ENCODE peak calls at places on chromosomes 3 and 15, in ten cellular contexts. I, T, G, B, S, H, C, M, E and W are unnamed samples.

GRCh38 chr15:60328852-60329443 is 68.8 kb downstream of the ANXA2 start:
- DNase-seq in B (no peak), H (no peak), M (peak; percentile 1), C (no peak), T (no peak), S (no peak), G (no peak), E (no peak), I (no peak), W (no peak)

GRCh38 chr15:47184003-47184404 is 533.3 kb upstream of the SEMA6D start:
- DNase-seq in B (no peak), H (peak; percentile 61), S (peak; percentile 31), C (peak; percentile 69), T (no peak), M (no peak), I (no peak), G (no peak), E (peak; percentile 63), W (peak; percentile 11)

GRCh38 chr3:72123908-72124441 is 339.0 kb upstream of the PROK2 start:
- DNase-seq in E (no peak), C (no peak), G (peak; percentile 62), H (peak; percentile 75), M (no peak), T (peak; percentile 36), B (peak; percentile 46), S (peak; percentile 99), I (peak; percentile 47), W (peak; percentile 89)

GRCh38 chr3:194095464-194095863 is 40.5 kb upstream of the HES1 start:
- DNase-seq in I (peak; percentile 72), M (no peak), H (peak; percentile 78), B (no peak), T (peak; percentile 56), G (no peak), C (no peak), S (no peak), E (peak; percentile 82), W (peak; percentile 74)

GRCh38 chr15:100902436-100903190 is 16.5 kb upstream of the LRRK1 start:
- DNase-seq in I (peak; percentile 77), G (peak; percentile 42), H (peak; percentile 83), S (peak; percentile 92), M (no peak), E (peak; percentile 90), T (peak; percentile 65), B (peak; percentile 85), C (no peak), W (peak; percentile 83)

GRCh38 chr3:129604942-129605592 is 1.4 kb downstream of the PLXND1 start:
- DNase-seq in E (no peak), B (no peak), G (no peak), I (no peak), T (no peak), S (no peak), M (peak; percentile 21), H (no peak), C (no peak), W (no peak)

GRCh38 chr3:172201136-172201989 is 162.0 kb downstream of the FNDC3B start:
- DNase-seq in I (peak; percentile 73), B (no peak), E (peak; percentile 75), G (no peak), C (no peak), T (peak; percentile 89), M (no peak), S (peak; percentile 67), H (peak; percentile 89), W (peak; percentile 81)

GRCh38 chr15:62035256-62035908 is 24.9 kb downstream of the VPS13C start:
- DNase-seq in M (no peak), H (no peak), G (no peak), B (peak; percentile 42), E (no peak), S (peak; percentile 56), C (no peak), T (no peak), I (no peak), W (no peak)

GRCh38 chr3:50515565-50516047 is 12.2 kb upstream of the CACNA2D2 start:
- DNase-seq in I (no peak), G (no peak), B (no peak), E (peak; percentile 88), C (peak; percentile 88), H (peak; percentile 71), S (no peak), M (no peak), T (peak; percentile 46), W (no peak)
- H3K4me3 ChIP-seq in I (peak overlapping the region; percentile 20), G (no peak overlapping the region), B (no peak overlapping the region), E (peak overlapping the region; percentile 14), C (peak overlapping the region; percentile 18), H (no peak overlapping the region), S (no peak overlapping the region), M (no peak overlapping the region), T (peak overlapping the region; percentile 48), W (no peak overlapping the region)

DNA sequence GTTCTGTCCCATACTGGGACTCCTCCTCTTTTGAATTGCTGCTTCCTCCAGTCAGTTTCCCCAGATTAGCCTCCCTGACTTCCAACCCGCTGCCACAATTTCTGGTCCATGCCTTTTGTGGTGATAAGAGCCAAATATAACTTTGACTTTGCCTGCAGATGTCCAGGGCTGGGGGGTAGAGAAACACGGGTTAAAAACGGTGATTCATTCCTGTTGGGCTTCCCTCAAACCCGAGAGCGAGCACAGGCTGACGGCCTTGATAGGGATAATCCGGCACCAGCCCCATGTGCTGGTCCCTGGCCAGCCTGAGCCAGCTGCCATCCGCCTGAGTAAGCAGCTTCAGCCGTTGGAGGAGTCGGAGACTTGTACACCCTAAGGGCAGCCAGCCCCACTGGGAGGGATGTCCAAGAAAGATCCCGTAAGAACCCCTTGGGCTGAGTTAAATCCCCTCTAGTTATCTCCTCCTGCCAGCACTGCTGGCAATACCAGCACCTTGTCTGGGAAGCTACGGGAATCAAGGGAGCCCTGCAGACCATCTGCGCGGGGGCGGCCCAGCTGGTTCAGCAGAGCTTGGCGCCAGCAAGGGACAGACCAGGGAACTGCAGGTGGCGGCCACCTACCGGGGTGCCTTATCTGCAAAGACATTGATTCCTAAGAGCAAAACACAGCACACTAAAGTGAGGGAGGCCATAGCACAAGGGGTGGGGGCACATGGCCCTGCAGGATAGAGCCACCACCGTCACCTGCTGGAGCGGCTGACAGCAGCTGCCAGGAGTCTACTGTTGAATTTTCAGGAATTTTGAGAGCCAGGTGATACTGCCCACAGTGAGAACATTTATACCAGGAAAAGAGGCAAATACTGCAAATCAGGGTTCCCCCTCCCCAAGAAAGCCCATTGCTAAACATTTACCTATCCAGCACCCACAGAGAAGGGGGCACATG is 18.1 kb downstream of the CSPG4 start:
- DNase-seq in S (peak; percentile 96), M (no peak), H (peak; percentile 91), T (peak; percentile 76), G (peak; percentile 75), E (peak; percentile 74), B (peak; percentile 92), C (peak; percentile 87), I (peak; percentile 67), W (peak; percentile 95)
- H3K4me3 ChIP-seq in S (no peak overlapping the region), M (no peak overlapping the region), H (no peak overlapping the region), T (peak overlapping the region; percentile 17), G (no peak overlapping the region), E (no peak overlapping the region), B (peak overlapping the region; percentile 7), C (no peak overlapping the region), I (no peak overlapping the region), W (no peak overlapping the region)

DNA sequence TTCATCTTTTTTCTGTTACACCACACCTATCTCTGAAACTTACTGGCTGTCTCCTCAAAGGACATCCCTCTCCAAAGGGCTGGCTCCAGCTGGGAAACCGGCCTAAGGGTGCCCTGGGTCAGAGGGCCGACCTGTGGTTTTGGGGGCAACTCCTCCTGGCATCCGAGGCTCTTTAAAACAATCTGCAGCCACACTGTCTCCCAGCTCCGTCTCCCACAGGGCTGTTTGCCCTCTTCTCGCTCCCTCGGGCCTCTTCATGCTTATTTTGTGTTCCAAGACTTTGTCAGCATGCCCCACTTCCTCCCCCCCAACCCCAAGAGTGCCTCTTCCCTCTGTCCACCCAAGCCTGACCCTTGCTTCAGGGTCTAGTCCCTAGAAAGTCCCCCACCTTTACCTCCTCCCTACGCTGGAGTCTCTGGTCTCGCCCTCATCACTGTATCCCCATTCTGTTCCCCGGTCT is 1.3 kb upstream of the CSK start:
- DNase-seq in S (no peak), M (no peak), E (peak; percentile 81), T (no peak), C (no peak), I (no peak), G (no peak), B (no peak), H (no peak), W (no peak)
- H3K4me3 ChIP-seq in S (no peak overlapping the region), M (peak overlapping the region; percentile 81), E (peak overlapping the region; percentile 89), T (no peak overlapping the region), C (no peak overlapping the region), I (no peak overlapping the region), G (no peak overlapping the region), B (no peak overlapping the region), H (no peak overlapping the region), W (no peak overlapping the region)

GRCh38 chr3:192514754-192515660 is 212.3 kb downstream of the FGF12 start:
- DNase-seq in E (peak; percentile 74), M (no peak), S (no peak), I (peak; percentile 31), B (no peak), G (no peak), H (peak; percentile 45), C (peak; percentile 87), T (no peak), W (no peak)
- H3K4me3 ChIP-seq in E (peak overlapping the region; percentile 45), M (no peak overlapping the region), S (peak overlapping the region; percentile 24), I (peak overlapping the region; percentile 49), B (no peak overlapping the region), G (peak overlapping the region; percentile 47), H (peak overlapping the region; percentile 22), C (peak overlapping the region; percentile 68), T (peak overlapping the region; percentile 68), W (no peak overlapping the region)